ENCODE peak calls at places on chromosome 12, in eight cellular contexts. K is heart left ventricle; I is bronchial epithelial cell; S is hepatocyte; N is IMR-90; T is BJ; O is brain microvascular endothelial cell; Z is CD8-positive, alpha-beta T cell. M is an unnamed sample.
A peak's percentile ranks its signal among the peaks of the same experiment; 100 is the strongest.

GRCh38 chr12:27573972-27574371 is 50.0 kb downstream of the PPFIBP1 start:
- DNase-seq in K (no peak), I (peak; percentile 59), S (no peak), N (peak; percentile 97), T (peak; percentile 88), O (peak; percentile 98), Z (no peak), M (peak; percentile 33)

GRCh38 chr12:15669256-15669948 is 119.8 kb downstream of the EPS8 start:
- DNase-seq in K (no peak), I (no peak), S (no peak), N (peak; percentile 72), T (no peak), O (no peak), Z (no peak), M (no peak)

GRCh38 chr12:7190268-7191055 is 976 bp downstream of the PEX5 start:
- DNase-seq in K (peak; percentile 66), I (no peak), S (peak; percentile 39), N (peak; percentile 6), T (no peak), O (no peak), Z (no peak), M (peak; percentile 2)

GRCh38 chr12:98492580-98493140 is 22.7 kb upstream of the TMPO start:
- DNase-seq in K (no peak), I (no peak), S (peak; percentile 13), N (no peak), T (no peak), O (no peak), Z (no peak), M (no peak)

GRCh38 chr12:15423629-15424028 is 101.3 kb downstream of the PTPRO start:
- DNase-seq in K (no peak), I (peak; percentile 72), S (no peak), N (no peak), T (no peak), O (no peak), Z (no peak), M (peak; percentile 79)

GRCh38 chr12:105840384-105840783 is 298.4 kb downstream of the NUAK1 start:
- DNase-seq in K (no peak), I (no peak), S (no peak), N (no peak), T (no peak), O (no peak), Z (no peak), M (no peak)

GRCh38 chr12:12116677-12117076 is 45.9 kb downstream of the BCL2L14 start:
- DNase-seq in K (no peak), I (no peak), S (no peak), N (no peak), T (no peak), O (no peak), Z (no peak), M (no peak)

GRCh38 chr12:10940389-10940788 is 1.3 kb upstream of the TAS2R14 start:
- DNase-seq in K (no peak), I (peak; percentile 98), S (no peak), N (peak; percentile 87), T (peak; percentile 32), O (peak; percentile 92), Z (no peak), M (no peak)

GRCh38 chr12:65823481-65824313 is 586 bp upstream of the HMGA2 start:
- DNase-seq in K (peak; percentile 58), I (peak; percentile 45), S (peak; percentile 86), N (peak; percentile 58), T (no peak), O (peak; percentile 58), Z (no peak), M (peak; percentile 92)

GRCh38 chr12:48695859-48696258 is 13.8 kb upstream of the KANSL2 start:
- DNase-seq in K (no peak), I (no peak), S (no peak), N (no peak), T (no peak), O (no peak), Z (no peak), M (no peak)

GRCh38 chr12:26044007-26044394 is 80.8 kb downstream of the BHLHE41 start:
- DNase-seq in K (no peak), I (no peak), S (no peak), N (peak; percentile 51), T (no peak), O (no peak), Z (no peak), M (no peak)

GRCh38 chr12:111430418-111431353 is 25.0 kb downstream of the SH2B3 start:
- DNase-seq in K (no peak), I (no peak), S (no peak), N (no peak), T (no peak), O (no peak), Z (no peak), M (no peak)

GRCh38 chr12:131095826-131096680 is 142.3 kb downstream of the ADGRD1 start:
- DNase-seq in K (no peak), I (no peak), S (no peak), N (no peak), T (no peak), O (no peak), Z (no peak), M (no peak)

GRCh38 chr12:43349863-43350262 is 202.1 kb downstream of the ADAMTS20 start:
- DNase-seq in K (no peak), I (peak; percentile 20), S (peak; percentile 14), N (peak; percentile 31), T (no peak), O (no peak), Z (no peak), M (peak; percentile 12)

GRCh38 chr12:99529966-99530365 is 117.6 kb upstream of the GARIN6 start:
- DNase-seq in K (no peak), I (no peak), S (no peak), N (peak; percentile 3), T (peak; percentile 12), O (peak; percentile 23), Z (no peak), M (no peak)

GRCh38 chr12:26198742-26199141 is 3.4 kb downstream of the SSPN start:
- DNase-seq in K (no peak), I (peak; percentile 48), S (peak; percentile 31), N (peak; percentile 63), T (peak; percentile 13), O (peak; percentile 32), Z (no peak), M (no peak)

GRCh38 chr12:37548266-37548805 is 768.2 kb upstream of the ALG10B start:
- DNase-seq in K (no peak), I (no peak), S (no peak), N (no peak), T (no peak), O (no peak), Z (no peak), M (no peak)

GRCh38 chr12:13000935-13001724 is 1.1 kb upstream of the HEBP1 start:
- DNase-seq in K (peak; percentile 77), I (peak; percentile 27), S (peak; percentile 87), N (peak; percentile 32), T (no peak), O (no peak), Z (no peak), M (peak; percentile 52)

GRCh38 chr12:31117203-31118011 is 43.7 kb downstream of the DDX11 start:
- DNase-seq in K (peak; percentile 59), I (peak; percentile 31), S (peak; percentile 76), N (peak; percentile 1), T (no peak), O (no peak), Z (peak; percentile 39), M (peak; percentile 70)
- TF ChIP-seq CTCF in K (peak; percentile 17), I (peak; percentile 82), S (peak; percentile 71), N (peak; percentile 26), T (peak; percentile 73), O (peak; percentile 75), Z (peak; percentile 57), M (peak; percentile 66)

GRCh38 chr12:78442454-78442801 is 422.1 kb upstream of the SYT1 start:
- DNase-seq in K (no peak), I (peak; percentile 14), S (no peak), N (peak; percentile 56), T (no peak), O (no peak), Z (no peak), M (no peak)
- H3K4me3 ChIP-seq in K (no peak overlapping the region), I (no peak overlapping the region), S (no peak overlapping the region), N (no peak overlapping the region), T (no peak overlapping the region), O (no peak overlapping the region), Z (no peak overlapping the region), M (no peak overlapping the region)

GRCh38 chr12:56596815-56597214 is 33.3 kb downstream of the BAZ2A start:
- DNase-seq in K (no peak), I (no peak), S (no peak), N (no peak), T (no peak), O (no peak), Z (no peak), M (no peak)
- H3K36me3 ChIP-seq in K (peaks cover 33% of the 10 kb centered on the region), I (peaks cover 29% of the 10 kb centered on the region), S (peaks cover under 1% of the 10 kb centered on the region), N (peaks cover 56% of the 10 kb centered on the region), T (peaks cover 38% of the 10 kb centered on the region), O (peaks cover 67% of the 10 kb centered on the region), Z (peaks cover 39% of the 10 kb centered on the region), M (peaks cover 52% of the 10 kb centered on the region)

DNA sequence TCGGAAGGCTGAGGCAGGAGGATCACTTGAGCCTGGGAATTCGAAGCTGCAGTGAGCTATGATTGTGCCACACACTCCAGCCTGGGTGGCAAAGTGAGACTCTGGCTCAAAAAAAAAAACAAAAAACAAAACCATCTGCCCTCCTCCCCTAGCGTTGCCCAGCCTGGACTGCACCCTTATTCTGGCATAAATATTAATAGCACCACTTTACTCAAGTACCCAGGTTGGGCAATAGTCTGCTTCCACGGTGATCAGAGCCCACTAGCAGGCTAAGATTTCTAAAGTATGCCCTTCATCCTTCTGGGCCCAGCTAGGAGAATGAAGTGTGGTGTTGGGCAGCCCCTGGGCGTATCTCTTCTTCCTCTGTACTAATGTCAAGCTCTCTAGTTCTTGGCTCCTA is 33.3 kb downstream of the KCTD10 start:
- DNase-seq in K (no peak), I (no peak), S (no peak), N (no peak), T (no peak), O (no peak), Z (no peak), M (no peak)
- TF ChIP-seq CTCF in K (peak; percentile 10), I (no peak), S (no peak), N (no peak), T (no peak), O (no peak), Z (no peak), M (no peak)

DNA sequence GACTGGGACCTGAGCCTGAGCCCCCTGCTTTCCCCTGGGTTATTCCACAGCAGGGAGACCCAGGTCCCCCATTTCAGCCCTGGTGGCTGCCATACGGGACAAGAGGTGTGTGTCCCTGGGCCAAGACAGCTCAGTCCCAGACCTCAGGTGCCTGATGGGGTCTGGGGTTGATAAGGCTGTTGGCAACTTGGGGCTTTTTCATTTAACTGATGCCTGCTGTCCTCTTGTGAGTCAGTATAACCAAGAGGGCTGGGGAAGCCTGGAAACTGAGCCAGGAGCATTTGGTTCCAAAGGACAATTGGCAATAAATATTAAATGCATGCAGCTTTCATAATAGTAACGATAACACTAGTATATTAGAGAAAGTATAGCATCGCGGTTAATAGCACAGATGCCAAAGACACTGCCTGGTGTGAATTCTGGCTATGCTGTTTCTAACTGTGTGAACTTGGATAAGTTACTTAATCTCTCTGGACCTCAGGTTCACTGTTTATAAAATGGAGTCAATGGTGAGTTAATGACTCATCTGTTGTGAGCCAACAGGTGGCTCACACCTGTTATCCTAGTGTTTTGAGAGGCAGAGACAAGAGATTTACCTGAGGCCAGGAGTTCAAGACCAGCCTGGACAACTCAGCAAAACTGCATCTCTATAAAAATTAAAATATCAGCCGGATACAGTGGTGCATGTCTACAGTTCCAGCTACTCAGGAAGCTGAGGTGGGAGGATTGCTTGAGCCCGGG is 919 bp downstream of the SDSL start:
- DNase-seq in K (no peak), I (peak; percentile 17), S (no peak), N (peak; percentile 9), T (no peak), O (no peak), Z (no peak), M (no peak)
- H3K4me3 ChIP-seq in K (peak overlapping the region; percentile 66), I (peak overlapping the region; percentile 56), S (no peak overlapping the region), N (peak overlapping the region; percentile 38), T (peak overlapping the region; percentile 55), O (peak overlapping the region; percentile 69), Z (no peak overlapping the region), M (peak overlapping the region; percentile 26)

M was measured in A673.